ENCODE peak calls at places on chromosomes 7 and 10, in seven cellular contexts. W is NCI-H774, S is GOT3, E is GM04504, B is NCI-H2171, D is HTR-8/SVneo, R is RWPE1. O is an unnamed sample.

GRCh38 chr10:28300027-28300426 is 2.8 kb downstream of the MPP7 start:
- DNase-seq in D (no peak), R (peak), E (no peak), B (no peak), S (no peak), W (no peak), O (no peak)

GRCh38 chr7:74275401-74275881 is 13.8 kb upstream of the CLIP2 start:
- DNase-seq in B (no peak), E (no peak), R (no peak), D (no peak), W (no peak), S (no peak), O (peak)

GRCh38 chr7:130963349-130963748 is 229.3 kb upstream of the KLF14 start:
- DNase-seq in B (no peak), R (no peak), D (no peak), S (no peak), E (no peak), W (no peak), O (no peak)

GRCh38 chr7:22885824-22886255 is 63.2 kb upstream of the TOMM7 start:
- DNase-seq in W (no peak), S (no peak), E (no peak), B (peak), D (peak), R (no peak), O (peak)

GRCh38 chr10:43259981-43260761 is 6.7 kb downstream of the RASGEF1A start:
- DNase-seq in D (no peak), B (no peak), W (no peak), R (peak), S (no peak), E (no peak), O (peak)

GRCh38 chr7:70143089-70144044 is 545.1 kb downstream of the AUTS2 start:
- DNase-seq in D (no peak), W (peak), S (no peak), R (no peak), E (peak), B (peak), O (no peak)

GRCh38 chr10:132120200-132120599 is 54.5 kb downstream of the JAKMIP3 start:
- DNase-seq in R (no peak), B (no peak), E (no peak), S (no peak), D (no peak), W (no peak), O (no peak)

GRCh38 chr10:120221873-120222485 is 235.0 kb upstream of the PLPP4 start:
- DNase-seq in W (no peak), E (peak), D (peak), B (peak), R (peak), S (no peak), O (peak)